ENCODE peak calls at places on chromosomes 4 and X, in seven cellular contexts. One of them, this sample, is unnamed. For H3K36me3, the result is how much of the 10 kb centered on the place peaks cover.

GRCh38 chr4:139556071-139556734 is at the start of gene SETD7:
- DNase-seq in esophagus squamous epithelium: peak
- DNase-seq in fibroblast of lung: peak
- DNase-seq in body of pancreas: peak
- DNase-seq in neural progenitor cell: peak
- DNase-seq in stomach: peak
- DNase-seq in ovary: peak
- DNase-seq in this sample: peak

GRCh38 chr4:149158852-149159251 is 656.8 kb downstream of the IQCM start:
- DNase-seq in esophagus squamous epithelium: no peak
- DNase-seq in fibroblast of lung: peak
- DNase-seq in body of pancreas: no peak
- DNase-seq in neural progenitor cell: no peak
- DNase-seq in stomach: no peak
- DNase-seq in ovary: no peak
- DNase-seq in this sample: no peak

GRCh38 chr4:150244600-150244999 is 166.4 kb downstream of the DCLK2 start:
- DNase-seq in esophagus squamous epithelium: no peak
- DNase-seq in fibroblast of lung: peak
- DNase-seq in body of pancreas: no peak
- DNase-seq in neural progenitor cell: no peak
- DNase-seq in stomach: no peak
- DNase-seq in ovary: no peak
- DNase-seq in this sample: no peak

GRCh38 chrX:152072236-152072635 is 66.1 kb downstream of the MAGEA10 start:
- DNase-seq in esophagus squamous epithelium: no peak
- DNase-seq in fibroblast of lung: peak
- DNase-seq in body of pancreas: peak
- DNase-seq in neural progenitor cell: no peak
- DNase-seq in stomach: no peak
- DNase-seq in ovary: no peak
- DNase-seq in this sample: no peak

GRCh38 chr4:73979407-73979806 is 2.4 kb downstream of the PF4 start:
- DNase-seq in esophagus squamous epithelium: no peak
- DNase-seq in fibroblast of lung: no peak
- DNase-seq in body of pancreas: no peak
- DNase-seq in neural progenitor cell: no peak
- DNase-seq in stomach: no peak
- DNase-seq in ovary: no peak
- DNase-seq in this sample: no peak

GRCh38 chr4:37693030-37693429 is 6.9 kb upstream of the RELL1 start:
- DNase-seq in esophagus squamous epithelium: no peak
- DNase-seq in fibroblast of lung: no peak
- DNase-seq in body of pancreas: no peak
- DNase-seq in neural progenitor cell: no peak
- DNase-seq in stomach: no peak
- DNase-seq in ovary: no peak
- DNase-seq in this sample: no peak

GRCh38 chr4:14726441-14727405 is 275.6 kb upstream of the CPEB2 start:
- DNase-seq in esophagus squamous epithelium: no peak
- DNase-seq in fibroblast of lung: peak
- DNase-seq in body of pancreas: peak
- DNase-seq in neural progenitor cell: no peak
- DNase-seq in stomach: peak
- DNase-seq in ovary: no peak
- DNase-seq in this sample: no peak

GRCh38 chrX:44580466-44580865 is 37.8 kb upstream of the FUNDC1 start:
- DNase-seq in esophagus squamous epithelium: no peak
- DNase-seq in fibroblast of lung: peak
- DNase-seq in body of pancreas: no peak
- DNase-seq in neural progenitor cell: no peak
- DNase-seq in stomach: no peak
- DNase-seq in ovary: no peak
- DNase-seq in this sample: no peak

GRCh38 chr4:39304651-39305050 is 61.5 kb downstream of the RFC1 start:
- DNase-seq in esophagus squamous epithelium: no peak
- DNase-seq in fibroblast of lung: peak
- DNase-seq in body of pancreas: no peak
- DNase-seq in neural progenitor cell: no peak
- DNase-seq in stomach: no peak
- DNase-seq in ovary: no peak
- DNase-seq in this sample: no peak

GRCh38 chr4:168551211-168551610 is 54.4 kb downstream of the PALLD start:
- DNase-seq in esophagus squamous epithelium: no peak
- DNase-seq in fibroblast of lung: peak
- DNase-seq in body of pancreas: no peak
- DNase-seq in neural progenitor cell: no peak
- DNase-seq in stomach: no peak
- DNase-seq in ovary: no peak
- DNase-seq in this sample: no peak

GRCh38 chr4:36053931-36054330 is 190.4 kb downstream of the ARAP2 start:
- DNase-seq in esophagus squamous epithelium: no peak
- DNase-seq in fibroblast of lung: peak
- DNase-seq in body of pancreas: no peak
- DNase-seq in neural progenitor cell: no peak
- DNase-seq in stomach: no peak
- DNase-seq in ovary: no peak
- DNase-seq in this sample: no peak

GRCh38 chr4:39846135-39846534 is 131.6 kb downstream of the PDS5A start:
- DNase-seq in esophagus squamous epithelium: no peak
- DNase-seq in fibroblast of lung: peak
- DNase-seq in body of pancreas: no peak
- DNase-seq in neural progenitor cell: no peak
- DNase-seq in stomach: no peak
- DNase-seq in ovary: no peak
- DNase-seq in this sample: no peak

GRCh38 chr4:66840178-66840577 is 705.1 kb downstream of the CENPC start:
- DNase-seq in esophagus squamous epithelium: no peak
- DNase-seq in fibroblast of lung: no peak
- DNase-seq in body of pancreas: no peak
- DNase-seq in neural progenitor cell: no peak
- DNase-seq in stomach: no peak
- DNase-seq in ovary: no peak
- DNase-seq in this sample: no peak

GRCh38 chr4:107183155-107183774 is 147.2 kb upstream of the DKK2 start:
- DNase-seq in esophagus squamous epithelium: no peak
- DNase-seq in fibroblast of lung: peak
- DNase-seq in body of pancreas: peak
- DNase-seq in neural progenitor cell: peak
- DNase-seq in stomach: no peak
- DNase-seq in ovary: no peak
- DNase-seq in this sample: peak

GRCh38 chr4:103008875-103009729 is 10.4 kb downstream of the SLC9B1 start:
- DNase-seq in esophagus squamous epithelium: no peak
- DNase-seq in fibroblast of lung: peak
- DNase-seq in body of pancreas: no peak
- DNase-seq in neural progenitor cell: peak
- DNase-seq in stomach: no peak
- DNase-seq in ovary: no peak
- DNase-seq in this sample: no peak

GRCh38 chr4:164977243-164978164 is at the start of gene TRIM61:
- DNase-seq in esophagus squamous epithelium: no peak
- DNase-seq in fibroblast of lung: peak
- DNase-seq in body of pancreas: peak
- DNase-seq in neural progenitor cell: no peak
- DNase-seq in stomach: no peak
- DNase-seq in ovary: peak
- DNase-seq in this sample: no peak

GRCh38 chr4:110634320-110635154 is 11.7 kb upstream of the PITX2 start:
- DNase-seq in esophagus squamous epithelium: no peak
- DNase-seq in fibroblast of lung: no peak
- DNase-seq in body of pancreas: no peak
- DNase-seq in neural progenitor cell: no peak
- DNase-seq in stomach: no peak
- DNase-seq in ovary: no peak
- DNase-seq in this sample: no peak

DNA sequence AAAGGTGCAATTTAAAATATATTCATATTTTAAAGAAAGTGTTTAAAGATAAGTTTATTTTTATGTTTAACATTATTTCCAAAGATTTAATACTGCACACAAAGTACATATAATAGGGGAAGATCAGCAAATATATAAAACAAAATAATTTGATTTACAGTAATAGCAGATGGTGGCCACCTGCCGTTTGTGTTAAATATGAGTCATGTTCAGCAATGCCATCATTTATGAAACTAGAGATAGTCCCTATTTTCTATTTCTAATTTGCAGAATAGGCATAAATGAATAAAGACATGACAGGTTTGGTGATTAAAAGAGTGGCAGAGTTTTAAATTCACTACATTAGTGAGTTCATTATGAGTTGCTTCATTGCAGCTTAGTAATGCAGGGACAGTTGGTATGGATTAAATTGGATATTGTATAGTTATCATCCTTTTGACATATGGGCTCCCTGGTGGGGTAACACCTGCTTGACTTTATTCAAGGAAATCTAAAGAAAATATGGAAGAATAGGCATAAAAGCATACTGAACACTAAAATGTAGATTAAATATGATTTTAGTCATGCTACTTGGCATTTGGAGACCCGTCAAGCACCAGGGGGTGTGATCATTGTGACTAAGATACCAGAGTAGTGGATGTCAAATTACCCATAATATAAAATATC is 78.8 kb upstream of the BANK1 start:
- DNase-seq in esophagus squamous epithelium: no peak
- DNase-seq in fibroblast of lung: no peak
- DNase-seq in body of pancreas: no peak
- DNase-seq in neural progenitor cell: no peak
- DNase-seq in stomach: no peak
- DNase-seq in ovary: no peak
- DNase-seq in this sample: no peak
- H3K36me3 ChIP-seq in esophagus squamous epithelium: under half
- H3K36me3 ChIP-seq in fibroblast of lung: under half
- H3K36me3 ChIP-seq in body of pancreas: under half
- H3K36me3 ChIP-seq in neural progenitor cell: under half
- H3K36me3 ChIP-seq in stomach: under half
- H3K36me3 ChIP-seq in ovary: under half
- H3K36me3 ChIP-seq in this sample: under half

GRCh38 chr4:134936014-134936413 is 734.4 kb upstream of the PABPC4L start:
- DNase-seq in esophagus squamous epithelium: no peak
- DNase-seq in fibroblast of lung: no peak
- DNase-seq in body of pancreas: no peak
- DNase-seq in neural progenitor cell: peak
- DNase-seq in stomach: no peak
- DNase-seq in ovary: no peak
- DNase-seq in this sample: no peak

GRCh38 chr4:134934036-134934806 is 732.6 kb upstream of the PABPC4L start:
- DNase-seq in esophagus squamous epithelium: no peak
- DNase-seq in fibroblast of lung: no peak
- DNase-seq in body of pancreas: no peak
- DNase-seq in neural progenitor cell: no peak
- DNase-seq in stomach: no peak
- DNase-seq in ovary: no peak
- DNase-seq in this sample: no peak

DNA sequence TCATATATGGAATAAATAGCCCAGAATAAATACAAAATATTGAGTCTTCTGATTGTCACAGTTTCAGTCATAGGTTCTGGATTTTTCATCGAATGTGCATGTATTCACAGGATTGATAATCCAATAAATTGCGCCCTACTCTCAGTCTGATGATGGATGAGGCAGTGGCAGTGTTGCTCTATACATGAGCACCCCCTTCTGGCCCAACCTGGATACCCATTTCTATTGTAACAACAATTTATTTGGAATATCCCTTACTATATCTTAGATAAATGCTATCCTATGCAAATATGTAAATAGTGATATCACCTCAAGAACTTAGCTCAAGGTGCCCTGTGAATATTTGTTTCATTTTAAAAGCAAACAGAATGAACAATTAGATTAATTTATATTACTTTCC is 733.7 kb upstream of the PABPC4L start:
- DNase-seq in esophagus squamous epithelium: no peak
- DNase-seq in fibroblast of lung: no peak
- DNase-seq in body of pancreas: no peak
- DNase-seq in neural progenitor cell: peak
- DNase-seq in stomach: peak
- DNase-seq in ovary: no peak
- DNase-seq in this sample: no peak
- TF ChIP-seq CTCF in esophagus squamous epithelium: no peak
- TF ChIP-seq CTCF in fibroblast of lung: peak
- TF ChIP-seq CTCF in body of pancreas: no peak
- TF ChIP-seq CTCF in neural progenitor cell: peak
- TF ChIP-seq CTCF in stomach: no peak
- TF ChIP-seq CTCF in ovary: no peak
- TF ChIP-seq CTCF in this sample: no peak

GRCh38 chr4:768076-768475 is 57.9 kb downstream of the CPLX1 start:
- DNase-seq in esophagus squamous epithelium: no peak
- DNase-seq in fibroblast of lung: no peak
- DNase-seq in body of pancreas: no peak
- DNase-seq in neural progenitor cell: no peak
- DNase-seq in stomach: no peak
- DNase-seq in ovary: no peak
- DNase-seq in this sample: no peak

GRCh38 chr4:766559-767283 is 59.2 kb downstream of the CPLX1 start:
- DNase-seq in esophagus squamous epithelium: no peak
- DNase-seq in fibroblast of lung: no peak
- DNase-seq in body of pancreas: no peak
- DNase-seq in neural progenitor cell: no peak
- DNase-seq in stomach: no peak
- DNase-seq in ovary: no peak
- DNase-seq in this sample: peak

GRCh38 chr4:770022-770421 is 55.9 kb downstream of the CPLX1 start:
- DNase-seq in esophagus squamous epithelium: no peak
- DNase-seq in fibroblast of lung: no peak
- DNase-seq in body of pancreas: no peak
- DNase-seq in neural progenitor cell: no peak
- DNase-seq in stomach: no peak
- DNase-seq in ovary: no peak
- DNase-seq in this sample: no peak

GRCh38 chr4:769511-769910 is 56.4 kb downstream of the CPLX1 start:
- DNase-seq in esophagus squamous epithelium: no peak
- DNase-seq in fibroblast of lung: no peak
- DNase-seq in body of pancreas: no peak
- DNase-seq in neural progenitor cell: no peak
- DNase-seq in stomach: no peak
- DNase-seq in ovary: no peak
- DNase-seq in this sample: no peak

DNA sequence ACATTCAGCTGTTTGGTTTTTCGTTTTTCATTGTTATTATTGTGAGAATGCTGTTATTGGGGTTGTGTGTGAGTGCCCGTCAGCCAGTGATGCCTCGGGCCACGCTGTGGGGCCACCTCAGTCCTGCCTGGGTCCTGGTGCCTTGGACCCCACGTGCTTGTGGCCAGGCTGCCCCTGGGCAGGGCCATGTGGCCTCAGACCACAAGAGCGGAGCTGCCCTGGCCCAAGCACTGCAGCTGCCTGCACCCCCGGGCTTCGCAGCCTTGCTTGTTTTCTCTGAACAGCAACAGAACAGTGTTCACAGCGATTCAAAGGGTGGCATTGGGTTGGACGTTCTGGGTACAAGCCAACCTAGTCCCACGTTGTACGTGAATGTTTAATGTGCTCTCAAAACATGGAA is 56.9 kb downstream of the CPLX1 start:
- DNase-seq in esophagus squamous epithelium: no peak
- DNase-seq in fibroblast of lung: no peak
- DNase-seq in body of pancreas: no peak
- DNase-seq in neural progenitor cell: no peak
- DNase-seq in stomach: no peak
- DNase-seq in ovary: no peak
- DNase-seq in this sample: no peak
- H3K36me3 ChIP-seq in esophagus squamous epithelium: under half
- H3K36me3 ChIP-seq in fibroblast of lung: under half
- H3K36me3 ChIP-seq in body of pancreas: under half
- H3K36me3 ChIP-seq in neural progenitor cell: under half
- H3K36me3 ChIP-seq in stomach: half or more
- H3K36me3 ChIP-seq in ovary: under half
- H3K36me3 ChIP-seq in this sample: under half

GRCh38 chr4:118798658-118799057 is 37.3 kb downstream of the SEC24D start:
- DNase-seq in esophagus squamous epithelium: no peak
- DNase-seq in fibroblast of lung: no peak
- DNase-seq in body of pancreas: no peak
- DNase-seq in neural progenitor cell: no peak
- DNase-seq in stomach: no peak
- DNase-seq in ovary: no peak
- DNase-seq in this sample: no peak
- TF ChIP-seq CTCF in esophagus squamous epithelium: no peak
- TF ChIP-seq CTCF in fibroblast of lung: no peak
- TF ChIP-seq CTCF in body of pancreas: no peak
- TF ChIP-seq CTCF in neural progenitor cell: peak
- TF ChIP-seq CTCF in stomach: no peak
- TF ChIP-seq CTCF in ovary: no peak
- TF ChIP-seq CTCF in this sample: no peak